ENCODE peak calls at places on chromosomes 7 and 10, in eight cellular contexts. A is fibroblast of lung; O is CD8-positive, alpha-beta memory T cell; K is body of pancreas; J is IMR-90; P is aorta; B is CD4-positive, alpha-beta T cell; H is mucosa of descending colon. R is an unnamed sample. For H3K9me3, the result is how much of the 10 kb centered on the place peaks cover.

GRCh38 chr10:92720306-92721165 is 30.8 kb downstream of the HHEX start:
- DNase-seq in A (no peak), O (no peak), K (no peak), J (no peak), P (no peak), B (no peak), H (no peak), R (no peak)

GRCh38 chr7:96303686-96304443 is 18.0 kb downstream of the SLC25A13 start:
- DNase-seq in A (peak), O (no peak), K (no peak), J (peak), P (no peak), B (no peak), H (no peak), R (no peak)

GRCh38 chr7:95441042-95441823 is 6.4 kb upstream of the PON2 start:
- DNase-seq in A (no peak), O (no peak), K (no peak), J (no peak), P (no peak), B (no peak), H (peak), R (no peak)

GRCh38 chr7:142760071-142760642 is 10.6 kb upstream of the PRSS2 start:
- DNase-seq in A (no peak), O (no peak), K (peak), J (no peak), P (no peak), B (no peak), H (no peak), R (no peak)

GRCh38 chr10:34017281-34017680 is 682.8 kb upstream of the NRP1 start:
- DNase-seq in A (no peak), O (no peak), K (no peak), J (no peak), P (no peak), B (no peak), H (no peak), R (no peak)

GRCh38 chr7:82481499-82482097 is 38.0 kb upstream of the CACNA2D1 start:
- DNase-seq in A (peak), O (no peak), K (no peak), J (peak), P (no peak), B (no peak), H (no peak), R (no peak)

GRCh38 chr10:33927347-33927746 is 592.9 kb upstream of the NRP1 start:
- DNase-seq in A (no peak), O (no peak), K (no peak), J (no peak), P (no peak), B (no peak), H (no peak), R (no peak)

GRCh38 chr7:136874393-136875032 is 6.1 kb downstream of the CHRM2 start:
- DNase-seq in A (peak), O (no peak), K (no peak), J (peak), P (no peak), B (no peak), H (no peak), R (no peak)

GRCh38 chr10:119297207-119297968 is 90.0 kb downstream of the GRK5 start:
- DNase-seq in A (peak), O (no peak), K (no peak), J (peak), P (no peak), B (no peak), H (no peak), R (no peak)

GRCh38 chr7:138935438-138936079 is 45.6 kb downstream of the KIAA1549 start:
- DNase-seq in A (peak), O (no peak), K (peak), J (peak), P (no peak), B (no peak), H (no peak), R (no peak)

GRCh38 chr7:94266278-94266677 is 128.4 kb upstream of the COL1A2 start:
- DNase-seq in A (peak), O (no peak), K (peak), J (no peak), P (no peak), B (no peak), H (peak), R (no peak)

GRCh38 chr7:1252543-1253090 is 19.9 kb downstream of the UNCX start:
- DNase-seq in A (no peak), O (no peak), K (no peak), J (no peak), P (peak), B (no peak), H (no peak), R (no peak)

GRCh38 chr10:95391570-95392249 is 100.9 kb upstream of the PDLIM1 start:
- DNase-seq in A (peak), O (no peak), K (no peak), J (peak), P (no peak), B (no peak), H (no peak), R (no peak)

GRCh38 chr7:121544726-121545125 is 148.6 kb upstream of the FAM3C start:
- DNase-seq in A (peak), O (no peak), K (no peak), J (peak), P (no peak), B (no peak), H (no peak), R (no peak)

GRCh38 chr10:30894221-30894620 is 137.4 kb downstream of the ZNF438 start:
- DNase-seq in A (no peak), O (no peak), K (no peak), J (no peak), P (no peak), B (no peak), H (no peak), R (no peak)

GRCh38 chr10:100883322-100883821 is 29.4 kb upstream of the SLF2 start:
- DNase-seq in A (no peak), O (no peak), K (no peak), J (no peak), P (no peak), B (no peak), H (no peak), R (no peak)

DNA sequence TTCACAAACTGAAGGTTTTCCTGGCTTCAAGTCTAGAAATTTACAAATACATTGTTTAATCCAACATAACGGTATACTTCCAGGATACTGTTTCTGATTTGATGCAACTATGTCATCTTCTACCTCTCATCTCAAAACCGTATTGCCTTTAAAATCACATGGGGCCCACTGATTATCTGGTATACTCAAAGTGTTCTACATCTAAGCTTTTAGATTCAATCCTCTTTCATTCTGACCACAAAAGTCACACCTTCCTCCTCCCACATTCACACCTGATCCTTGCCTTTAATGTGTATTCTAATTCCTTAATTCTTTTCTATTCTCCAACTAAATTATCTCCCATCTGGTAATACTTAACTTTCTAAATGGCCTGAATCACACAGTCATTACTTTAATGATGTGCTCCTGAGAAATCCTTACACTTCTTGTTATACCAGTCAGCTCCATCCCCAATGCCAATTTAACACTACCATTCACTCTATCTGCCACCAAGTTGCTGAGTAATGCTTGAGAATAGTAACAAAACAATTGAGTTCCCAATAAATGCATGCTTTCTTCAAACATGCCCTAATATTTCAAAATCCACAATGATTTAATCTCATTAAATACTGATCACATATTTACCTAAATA is 13.0 kb downstream of the ATAD1 start:
- DNase-seq in A (no peak), O (no peak), K (no peak), J (no peak), P (no peak), B (no peak), H (no peak), R (no peak)
- H3K9me3 ChIP-seq in A (under half), O (under half), K (under half), J (under half), P (under half), B (under half), H (under half), R (under half)

GRCh38 chr7:57179776-57180415 is 47.7 kb upstream of the ZNF479 start:
- DNase-seq in A (no peak), O (no peak), K (no peak), J (no peak), P (no peak), B (no peak), H (no peak), R (no peak)
- H3K9me3 ChIP-seq in A (under half), O (under half), K (under half), J (under half), P (under half), B (under half), H (under half), R (under half)

GRCh38 chr7:55130554-55131198 is 111.9 kb downstream of the EGFR start:
- DNase-seq in A (peak), O (no peak), K (no peak), J (peak), P (peak), B (no peak), H (no peak), R (no peak)
- H3K9me3 ChIP-seq in A (under half), O (under half), K (under half), J (under half), P (under half), B (under half), H (under half), R (under half)

DNA sequence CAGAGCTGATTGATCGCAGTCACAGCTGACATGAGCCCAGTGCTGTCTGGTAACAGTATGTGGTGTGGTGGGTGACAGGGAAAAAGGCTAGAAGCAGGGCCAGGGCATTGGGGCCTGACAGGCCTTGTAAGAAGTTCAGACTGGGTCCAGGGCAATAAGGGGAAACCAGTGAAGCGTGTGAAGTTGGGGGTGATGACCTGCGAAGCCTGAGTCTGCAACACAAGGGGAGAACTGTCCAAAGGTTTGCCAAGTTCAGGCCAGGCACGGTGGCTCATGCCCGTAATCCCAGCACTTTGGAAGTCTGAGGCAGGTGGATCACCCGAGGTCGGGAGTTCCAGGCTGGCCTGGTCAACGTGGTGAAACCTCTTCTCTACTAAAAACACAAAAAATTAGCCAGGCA is 983.9 kb upstream of the ZNF722 start:
- DNase-seq in A (no peak), O (no peak), K (no peak), J (no peak), P (no peak), B (no peak), H (no peak), R (no peak)
- H3K9me3 ChIP-seq in A (under half), O (under half), K (under half), J (under half), P (under half), B (under half), H (half or more), R (under half)

GRCh38 chr10:130560079-130560478 is 423.9 kb downstream of the GLRX3 start:
- DNase-seq in A (no peak), O (no peak), K (no peak), J (no peak), P (no peak), B (no peak), H (no peak), R (no peak)
- H3K9me3 ChIP-seq in A (under half), O (under half), K (under half), J (half or more), P (under half), B (under half), H (under half), R (under half)

GRCh38 chr10:108049668-108050067 is 885.2 kb upstream of the SORCS1 start:
- DNase-seq in A (no peak), O (no peak), K (no peak), J (no peak), P (no peak), B (no peak), H (no peak), R (no peak)
- H3K9me3 ChIP-seq in A (under half), O (under half), K (under half), J (under half), P (under half), B (under half), H (under half), R (under half)

DNA sequence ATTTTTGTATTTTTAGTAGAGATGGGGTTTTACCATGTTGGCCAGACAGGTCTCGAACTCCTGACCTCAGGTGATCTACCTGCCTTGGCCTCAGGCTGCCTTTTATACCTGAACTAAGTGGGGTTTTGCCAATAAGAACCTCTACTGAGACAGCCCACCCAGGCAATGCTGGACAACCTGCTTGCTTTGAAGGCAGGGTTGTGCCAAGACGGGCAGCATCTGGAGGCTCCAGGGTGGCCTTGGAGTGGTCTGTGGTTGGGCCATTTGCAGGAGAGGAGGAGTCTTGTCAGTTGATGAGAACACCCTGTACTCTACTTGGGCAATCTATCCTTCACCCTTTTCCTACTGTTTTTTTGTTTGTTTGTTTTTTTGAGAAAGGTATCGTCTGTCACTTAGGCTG is 75.3 kb upstream of the ZNF735 start:
- DNase-seq in A (no peak), O (no peak), K (no peak), J (no peak), P (no peak), B (no peak), H (no peak), R (no peak)
- H3K9me3 ChIP-seq in A (under half), O (under half), K (under half), J (under half), P (under half), B (under half), H (half or more), R (under half)

GRCh38 chr7:57256637-57257375 is 124.6 kb upstream of the ZNF479 start:
- DNase-seq in A (no peak), O (no peak), K (no peak), J (no peak), P (no peak), B (no peak), H (no peak), R (no peak)
- H3K9me3 ChIP-seq in A (under half), O (under half), K (under half), J (under half), P (under half), B (under half), H (half or more), R (under half)